ENCODE peak calls at places on chromosomes 1 and 21, in nine cellular contexts. Z is GM23248, R is HCT116, V is PC-3, T is SK-N-SH, I is GM23338, X is MM.1S, U is hepatocyte, Y is PC-9. L is an unnamed sample.
A peak's percentile ranks its signal among the peaks of the same experiment; 100 is the strongest.

GRCh38 chr1:180953791-180954721 is 41.4 kb downstream of the KIAA1614 start:
- DNase-seq in I (peak; percentile 63), Y (peak; percentile 49), T (peak; percentile 39), U (no peak), R (no peak), X (peak; percentile 84), V (peak; percentile 48), Z (peak; percentile 89), L (peak; percentile 90)

GRCh38 chr1:169565335-169566271 is 20.7 kb downstream of the F5 start:
- DNase-seq in R (no peak), V (peak; percentile 66), U (peak; percentile 30), Y (no peak), I (no peak), X (no peak), Z (no peak), T (no peak), L (no peak)

GRCh38 chr1:36352910-36353878 is 29.7 kb upstream of the EVA1B start:
- DNase-seq in Z (peak; percentile 90), Y (peak; percentile 71), T (no peak), R (no peak), I (no peak), U (no peak), X (no peak), V (peak; percentile 78), L (no peak)

GRCh38 chr1:163027610-163028009 is 41.6 kb upstream of the RGS4 start:
- DNase-seq in Y (no peak), Z (no peak), R (no peak), V (no peak), I (no peak), X (no peak), T (no peak), U (no peak), L (no peak)

GRCh38 chr1:172360960-172361359 is 59.5 kb upstream of the C1orf105 start:
- DNase-seq in Z (no peak), I (peak; percentile 39), U (no peak), Y (no peak), R (no peak), T (no peak), X (no peak), V (no peak), L (no peak)

GRCh38 chr1:153611356-153611755 is 1.6 kb downstream of the S100A16 start:
- DNase-seq in Y (no peak), U (no peak), Z (peak; percentile 53), R (no peak), I (no peak), X (no peak), V (no peak), T (no peak), L (no peak)

GRCh38 chr1:208851376-208851775 is 607.2 kb upstream of the PLXNA2 start:
- DNase-seq in I (no peak), U (no peak), Y (no peak), T (no peak), X (no peak), Z (no peak), R (no peak), V (no peak), L (no peak)

GRCh38 chr1:96214982-96215381 is 506.6 kb upstream of the PTBP2 start:
- DNase-seq in Z (peak; percentile 4), R (no peak), T (no peak), I (no peak), V (no peak), U (no peak), X (no peak), Y (no peak), L (no peak)

GRCh38 chr21:16587671-16588379 is 858.0 kb downstream of the USP25 start:
- DNase-seq in I (peak; percentile 20), R (no peak), V (peak; percentile 59), U (peak; percentile 15), Y (no peak), X (no peak), T (peak; percentile 52), Z (peak; percentile 89), L (no peak)

GRCh38 chr21:16580661-16581060 is 850.9 kb downstream of the USP25 start:
- DNase-seq in Y (no peak), Z (no peak), V (no peak), U (no peak), X (no peak), R (no peak), I (no peak), T (no peak), L (no peak)

GRCh38 chr21:16587141-16587570 is 857.4 kb downstream of the USP25 start:
- DNase-seq in X (peak; percentile 80), V (peak; percentile 46), R (no peak), T (peak; percentile 48), I (peak; percentile 32), Z (peak; percentile 80), Y (peak; percentile 39), U (peak; percentile 58), L (no peak)

GRCh38 chr21:16579538-16579937 is 849.8 kb downstream of the USP25 start:
- DNase-seq in X (peak; percentile 91), U (peak; percentile 59), R (no peak), Y (no peak), I (no peak), T (no peak), V (no peak), Z (no peak), L (no peak)

GRCh38 chr21:16583567-16583966 is 853.8 kb downstream of the USP25 start:
- DNase-seq in X (no peak), Z (no peak), T (no peak), I (no peak), V (no peak), Y (no peak), R (no peak), U (no peak), L (no peak)
- H3K9me2 ChIP-seq in X (no peaks in the 10 kb centered on the region), Z (no peaks in the 10 kb centered on the region), T (no peaks in the 10 kb centered on the region), I (no peaks in the 10 kb centered on the region), V (no peaks in the 10 kb centered on the region), Y (peaks cover 3% of the 10 kb centered on the region), R (no peaks in the 10 kb centered on the region), U (no peaks in the 10 kb centered on the region), L (no peaks in the 10 kb centered on the region)

GRCh38 chr1:47510282-47510811 is 72.5 kb downstream of the FOXD2 start:
- DNase-seq in U (no peak), I (no peak), X (no peak), V (no peak), Y (no peak), T (no peak), R (no peak), Z (no peak), L (no peak)

GRCh38 chr1:47507921-47508894 is 70.4 kb downstream of the FOXD2 start:
- DNase-seq in Y (peak; percentile 11), T (peak; percentile 80), R (no peak), Z (peak; percentile 30), X (no peak), V (peak; percentile 22), U (peak; percentile 55), I (peak; percentile 68), L (no peak)

GRCh38 chr1:47507140-47507539 is 69.3 kb downstream of the FOXD2 start:
- DNase-seq in Y (no peak), U (no peak), V (no peak), R (no peak), I (no peak), Z (no peak), X (no peak), T (no peak), L (peak; percentile 72)

GRCh38 chr1:47511825-47512224 is 74.0 kb downstream of the FOXD2 start:
- DNase-seq in I (no peak), Z (no peak), X (no peak), Y (no peak), T (no peak), R (no peak), U (no peak), V (no peak), L (no peak)

DNA sequence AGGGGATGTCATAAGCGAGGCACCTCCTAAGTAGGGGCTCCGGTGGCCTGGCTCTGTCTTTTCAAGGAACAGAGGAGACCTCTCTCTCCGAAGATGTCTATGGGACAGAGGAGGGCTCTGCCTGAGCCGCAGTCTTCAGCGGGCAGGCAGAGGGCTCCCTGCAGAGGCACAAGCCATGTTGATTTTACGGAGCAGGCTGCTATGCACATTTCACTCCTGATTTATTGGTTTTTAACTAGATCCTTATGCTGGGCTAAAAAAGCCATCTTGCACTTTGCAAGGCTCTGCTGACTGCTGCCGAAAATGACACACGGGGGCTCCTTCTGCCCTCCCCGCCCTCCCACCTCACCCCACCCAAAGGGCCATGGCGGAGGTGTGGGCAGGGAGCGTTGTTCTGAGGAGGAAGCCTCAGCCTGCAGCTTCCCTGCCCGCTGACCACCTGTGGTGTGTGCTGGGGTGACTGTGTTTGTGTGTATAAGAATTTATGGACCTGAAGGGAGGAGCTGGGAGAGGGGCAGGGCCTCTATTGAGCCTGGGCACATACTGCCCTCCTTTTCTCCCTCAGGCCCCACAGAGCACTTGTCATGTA is 71.2 kb downstream of the FOXD2 start:
- DNase-seq in R (no peak), Y (no peak), X (no peak), V (no peak), Z (peak; percentile 21), I (peak; percentile 20), U (peak; percentile 41), T (peak; percentile 66), L (no peak)
- H3K27me3 ChIP-seq in R (peaks cover 8% of the 10 kb centered on the region), Y (peaks cover 11% of the 10 kb centered on the region), X (peaks cover 8% of the 10 kb centered on the region), V (peaks cover 59% of the 10 kb centered on the region), Z (peaks cover 41% of the 10 kb centered on the region), I (peaks cover 84% of the 10 kb centered on the region), U (peaks cover 51% of the 10 kb centered on the region), T (peaks cover 31% of the 10 kb centered on the region), L (peaks cover 2% of the 10 kb centered on the region)

DNA sequence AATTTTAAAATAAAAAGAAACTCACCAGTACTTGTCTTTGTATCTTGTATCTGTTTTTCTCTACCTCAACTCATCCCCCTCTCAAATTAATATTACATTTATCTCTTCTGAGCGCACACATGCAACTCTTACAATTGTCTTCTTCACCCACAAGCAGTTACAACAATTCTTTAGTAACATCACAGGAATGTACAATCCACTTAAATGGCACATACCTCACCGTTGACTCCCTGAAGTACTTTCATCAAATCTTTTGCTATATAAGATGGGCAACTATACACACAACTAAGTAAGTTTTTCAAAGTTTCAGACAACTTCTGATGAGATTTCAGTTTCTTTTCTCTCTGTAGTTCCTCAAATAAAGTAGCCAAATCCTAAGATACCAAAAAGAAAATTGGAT is 28.3 kb downstream of the HEATR1 start:
- DNase-seq in T (no peak), Y (no peak), R (no peak), I (no peak), Z (peak; percentile 81), X (no peak), U (no peak), V (no peak), L (no peak)
- H3K9me2 ChIP-seq in T (no peaks in the 10 kb centered on the region), Y (no peaks in the 10 kb centered on the region), R (no peaks in the 10 kb centered on the region), I (no peaks in the 10 kb centered on the region), Z (no peaks in the 10 kb centered on the region), X (no peaks in the 10 kb centered on the region), U (no peaks in the 10 kb centered on the region), V (no peaks in the 10 kb centered on the region), L (no peaks in the 10 kb centered on the region)

GRCh38 chr1:200040516-200041138 is 13.1 kb downstream of the NR5A2 start:
- DNase-seq in R (no peak), V (no peak), I (peak; percentile 82), U (peak; percentile 70), T (peak; percentile 53), X (no peak), Z (no peak), Y (no peak), L (no peak)

GRCh38 chr1:200042437-200043329 is 15.2 kb downstream of the NR5A2 start:
- DNase-seq in T (peak; percentile 44), X (no peak), U (peak; percentile 69), Z (peak; percentile 41), Y (no peak), V (no peak), R (no peak), I (peak; percentile 71), L (no peak)

GRCh38 chr1:200041337-200042118 is 14.0 kb downstream of the NR5A2 start:
- DNase-seq in I (peak; percentile 74), U (peak; percentile 21), Y (no peak), Z (no peak), T (no peak), X (no peak), V (no peak), R (no peak), L (no peak)

GRCh38 chr1:200043330-200043668 is 15.8 kb downstream of the NR5A2 start:
- DNase-seq in I (no peak), V (no peak), U (no peak), X (no peak), Z (no peak), Y (no peak), T (no peak), R (no peak), L (no peak)

DNA sequence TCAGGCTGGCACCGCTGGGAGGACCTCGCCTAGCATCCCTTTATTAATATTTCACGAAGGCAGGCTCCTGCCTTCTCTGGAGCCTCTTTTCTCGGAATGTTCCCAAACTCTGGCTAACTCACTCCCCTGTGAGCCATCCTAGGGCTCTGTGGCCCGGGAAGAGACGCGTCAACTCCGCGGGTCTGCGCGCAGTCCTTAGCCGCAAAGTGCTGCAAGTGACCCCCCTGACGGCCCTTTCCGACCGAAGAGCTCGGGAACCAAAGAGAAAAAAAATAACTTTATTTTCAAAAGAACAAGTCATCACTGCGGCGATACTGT is 14.6 kb downstream of the NR5A2 start:
- DNase-seq in R (no peak), V (no peak), X (no peak), T (peak; percentile 25), Y (no peak), I (peak; percentile 66), U (no peak), Z (peak; percentile 15), L (no peak)
- H3K27me3 ChIP-seq in R (no peaks in the 10 kb centered on the region), V (peaks cover 85% of the 10 kb centered on the region), X (peaks cover 71% of the 10 kb centered on the region), T (peaks cover 80% of the 10 kb centered on the region), Y (no peaks in the 10 kb centered on the region), I (peaks cover 76% of the 10 kb centered on the region), U (peaks cover 79% of the 10 kb centered on the region), Z (peaks cover 90% of the 10 kb centered on the region), L (no peaks in the 10 kb centered on the region)